ENCODE peak calls at places on chromosome 7, in ten cellular contexts. One of them, this sample, is unnamed.

GRCh38 chr7:99473315-99473596 is 566 bp downstream of the ZNF789 start:
- DNase-seq in BE2C: no peak
- DNase-seq in keratinocyte: no peak
- DNase-seq in adrenal gland: no peak
- DNase-seq in lower lobe of right lung: peak; percentile 24
- DNase-seq in ascending aorta: no peak
- DNase-seq in left lung: no peak
- DNase-seq in neural progenitor cell: peak; percentile 54
- DNase-seq in heart left ventricle: no peak
- DNase-seq in IMR-90: peak; percentile 82
- DNase-seq in this sample: no peak

GRCh38 chr7:29115130-29115529 is 31.2 kb downstream of the CPVL start:
- DNase-seq in ascending aorta: no peak
- DNase-seq in keratinocyte: no peak
- DNase-seq in lower lobe of right lung: no peak
- DNase-seq in left lung: no peak
- DNase-seq in heart left ventricle: no peak
- DNase-seq in IMR-90: no peak
- DNase-seq in neural progenitor cell: no peak
- DNase-seq in BE2C: no peak
- DNase-seq in adrenal gland: no peak
- DNase-seq in this sample: no peak

GRCh38 chr7:95865716-95866371 is 93.5 kb downstream of the DYNC1I1 start:
- DNase-seq in neural progenitor cell: peak; percentile 70
- DNase-seq in lower lobe of right lung: no peak
- DNase-seq in heart left ventricle: no peak
- DNase-seq in BE2C: no peak
- DNase-seq in keratinocyte: no peak
- DNase-seq in adrenal gland: no peak
- DNase-seq in ascending aorta: no peak
- DNase-seq in left lung: no peak
- DNase-seq in IMR-90: peak; percentile 8
- DNase-seq in this sample: no peak

GRCh38 chr7:131800008-131800407 is 243.6 kb upstream of the PODXL start:
- DNase-seq in left lung: no peak
- DNase-seq in neural progenitor cell: no peak
- DNase-seq in BE2C: no peak
- DNase-seq in IMR-90: no peak
- DNase-seq in keratinocyte: no peak
- DNase-seq in adrenal gland: no peak
- DNase-seq in ascending aorta: no peak
- DNase-seq in lower lobe of right lung: no peak
- DNase-seq in heart left ventricle: no peak
- DNase-seq in this sample: no peak

GRCh38 chr7:66925255-66925654 is 4.2 kb downstream of the TMEM248 start:
- DNase-seq in left lung: no peak
- DNase-seq in BE2C: no peak
- DNase-seq in ascending aorta: no peak
- DNase-seq in lower lobe of right lung: no peak
- DNase-seq in neural progenitor cell: no peak
- DNase-seq in IMR-90: no peak
- DNase-seq in heart left ventricle: no peak
- DNase-seq in adrenal gland: no peak
- DNase-seq in keratinocyte: no peak
- DNase-seq in this sample: no peak

GRCh38 chr7:13989138-13989943 is at the start of gene ETV1:
- DNase-seq in IMR-90: peak; percentile 60
- DNase-seq in keratinocyte: peak; percentile 13
- DNase-seq in neural progenitor cell: peak; percentile 96
- DNase-seq in adrenal gland: peak; percentile 85
- DNase-seq in left lung: peak; percentile 75
- DNase-seq in BE2C: peak; percentile 80
- DNase-seq in ascending aorta: peak; percentile 81
- DNase-seq in lower lobe of right lung: peak; percentile 65
- DNase-seq in heart left ventricle: peak; percentile 75
- DNase-seq in this sample: peak; percentile 59

GRCh38 chr7:117061751-117062150 is 108.5 kb downstream of the ST7 start:
- DNase-seq in BE2C: no peak
- DNase-seq in keratinocyte: no peak
- DNase-seq in left lung: no peak
- DNase-seq in ascending aorta: no peak
- DNase-seq in lower lobe of right lung: no peak
- DNase-seq in heart left ventricle: no peak
- DNase-seq in adrenal gland: no peak
- DNase-seq in IMR-90: peak; percentile 80
- DNase-seq in neural progenitor cell: no peak
- DNase-seq in this sample: no peak

GRCh38 chr7:51326646-51327286 is 10.2 kb upstream of the COBL start:
- DNase-seq in BE2C: no peak
- DNase-seq in keratinocyte: no peak
- DNase-seq in lower lobe of right lung: no peak
- DNase-seq in ascending aorta: no peak
- DNase-seq in IMR-90: no peak
- DNase-seq in heart left ventricle: no peak
- DNase-seq in adrenal gland: no peak
- DNase-seq in left lung: no peak
- DNase-seq in neural progenitor cell: peak; percentile 19
- DNase-seq in this sample: no peak

GRCh38 chr7:95686109-95686508 is 86.2 kb upstream of the DYNC1I1 start:
- DNase-seq in IMR-90: peak; percentile 39
- DNase-seq in left lung: peak; percentile 41
- DNase-seq in keratinocyte: no peak
- DNase-seq in neural progenitor cell: peak; percentile 59
- DNase-seq in adrenal gland: peak; percentile 81
- DNase-seq in heart left ventricle: peak; percentile 35
- DNase-seq in ascending aorta: peak; percentile 67
- DNase-seq in BE2C: peak; percentile 46
- DNase-seq in lower lobe of right lung: no peak
- DNase-seq in this sample: no peak

GRCh38 chr7:27225005-27225934 is 17.3 kb upstream of the EVX1 start:
- DNase-seq in heart left ventricle: no peak
- DNase-seq in neural progenitor cell: peak; percentile 77
- DNase-seq in lower lobe of right lung: no peak
- DNase-seq in left lung: no peak
- DNase-seq in keratinocyte: no peak
- DNase-seq in IMR-90: no peak
- DNase-seq in adrenal gland: peak; percentile 28
- DNase-seq in BE2C: no peak
- DNase-seq in ascending aorta: peak; percentile 48
- DNase-seq in this sample: no peak

GRCh38 chr7:102097601-102098161 is 189.0 kb upstream of the SH2B2 start:
- DNase-seq in IMR-90: peak; percentile 14
- DNase-seq in left lung: no peak
- DNase-seq in adrenal gland: peak; percentile 29
- DNase-seq in lower lobe of right lung: no peak
- DNase-seq in heart left ventricle: no peak
- DNase-seq in neural progenitor cell: peak; percentile 90
- DNase-seq in ascending aorta: no peak
- DNase-seq in keratinocyte: no peak
- DNase-seq in BE2C: no peak
- DNase-seq in this sample: no peak

GRCh38 chr7:140304071-140304799 is 94.1 kb downstream of the SLC37A3 start:
- DNase-seq in left lung: no peak
- DNase-seq in keratinocyte: no peak
- DNase-seq in BE2C: no peak
- DNase-seq in IMR-90: peak; percentile 16
- DNase-seq in lower lobe of right lung: no peak
- DNase-seq in heart left ventricle: no peak
- DNase-seq in ascending aorta: no peak
- DNase-seq in adrenal gland: no peak
- DNase-seq in neural progenitor cell: no peak
- DNase-seq in this sample: no peak

GRCh38 chr7:133911724-133912123 is 215.4 kb upstream of the LRGUK start:
- DNase-seq in heart left ventricle: no peak
- DNase-seq in ascending aorta: no peak
- DNase-seq in left lung: no peak
- DNase-seq in keratinocyte: no peak
- DNase-seq in BE2C: no peak
- DNase-seq in adrenal gland: no peak
- DNase-seq in IMR-90: no peak
- DNase-seq in lower lobe of right lung: no peak
- DNase-seq in neural progenitor cell: no peak
- DNase-seq in this sample: no peak

GRCh38 chr7:31883761-31884164 is 186.4 kb downstream of the PDE1C start:
- DNase-seq in heart left ventricle: no peak
- DNase-seq in ascending aorta: no peak
- DNase-seq in lower lobe of right lung: no peak
- DNase-seq in adrenal gland: peak; percentile 61
- DNase-seq in keratinocyte: no peak
- DNase-seq in left lung: no peak
- DNase-seq in BE2C: no peak
- DNase-seq in IMR-90: peak; percentile 64
- DNase-seq in neural progenitor cell: no peak
- DNase-seq in this sample: peak; percentile 5

GRCh38 chr7:35758421-35758820 is 42.4 kb upstream of the SEPTIN7 start:
- DNase-seq in adrenal gland: no peak
- DNase-seq in heart left ventricle: no peak
- DNase-seq in lower lobe of right lung: no peak
- DNase-seq in BE2C: peak; percentile 19
- DNase-seq in keratinocyte: no peak
- DNase-seq in IMR-90: no peak
- DNase-seq in neural progenitor cell: peak; percentile 79
- DNase-seq in ascending aorta: no peak
- DNase-seq in left lung: no peak
- DNase-seq in this sample: no peak

GRCh38 chr7:155804897-155805825 is 7.1 kb downstream of the SHH start:
- DNase-seq in heart left ventricle: peak; percentile 31
- DNase-seq in lower lobe of right lung: peak; percentile 74
- DNase-seq in adrenal gland: no peak
- DNase-seq in left lung: peak; percentile 67
- DNase-seq in IMR-90: peak; percentile 65
- DNase-seq in ascending aorta: no peak
- DNase-seq in keratinocyte: no peak
- DNase-seq in BE2C: peak; percentile 86
- DNase-seq in neural progenitor cell: peak; percentile 93
- DNase-seq in this sample: peak; percentile 71
- TF ChIP-seq CTCF in heart left ventricle: peak; percentile 52
- TF ChIP-seq CTCF in lower lobe of right lung: peak; percentile 59
- TF ChIP-seq CTCF in adrenal gland: no peak
- TF ChIP-seq CTCF in left lung: peak; percentile 45
- TF ChIP-seq CTCF in IMR-90: peak; percentile 60
- TF ChIP-seq CTCF in ascending aorta: no peak
- TF ChIP-seq CTCF in keratinocyte: peak; percentile 63
- TF ChIP-seq CTCF in BE2C: peak; percentile 65
- TF ChIP-seq CTCF in neural progenitor cell: peak; percentile 70
- TF ChIP-seq CTCF in this sample: peak; percentile 19

GRCh38 chr7:1588978-1589377 is 19.1 kb upstream of the PSMG3 start:
- DNase-seq in neural progenitor cell: no peak
- DNase-seq in adrenal gland: no peak
- DNase-seq in ascending aorta: no peak
- DNase-seq in IMR-90: no peak
- DNase-seq in lower lobe of right lung: no peak
- DNase-seq in keratinocyte: no peak
- DNase-seq in left lung: no peak
- DNase-seq in heart left ventricle: no peak
- DNase-seq in BE2C: no peak
- DNase-seq in this sample: no peak
- H3K4me1 ChIP-seq in neural progenitor cell: no peaks in the 10 kb centered on the region
- H3K4me1 ChIP-seq in adrenal gland: no peaks in the 10 kb centered on the region
- H3K4me1 ChIP-seq in ascending aorta: no peaks in the 10 kb centered on the region
- H3K4me1 ChIP-seq in IMR-90: no peaks in the 10 kb centered on the region
- H3K4me1 ChIP-seq in lower lobe of right lung: no peaks in the 10 kb centered on the region
- H3K4me1 ChIP-seq in keratinocyte: peaks cover 3% of the 10 kb centered on the region
- H3K4me1 ChIP-seq in left lung: no peaks in the 10 kb centered on the region
- H3K4me1 ChIP-seq in heart left ventricle: no peaks in the 10 kb centered on the region
- H3K4me1 ChIP-seq in BE2C: peaks cover 6% of the 10 kb centered on the region
- H3K4me1 ChIP-seq in this sample: no peaks in the 10 kb centered on the region

DNA sequence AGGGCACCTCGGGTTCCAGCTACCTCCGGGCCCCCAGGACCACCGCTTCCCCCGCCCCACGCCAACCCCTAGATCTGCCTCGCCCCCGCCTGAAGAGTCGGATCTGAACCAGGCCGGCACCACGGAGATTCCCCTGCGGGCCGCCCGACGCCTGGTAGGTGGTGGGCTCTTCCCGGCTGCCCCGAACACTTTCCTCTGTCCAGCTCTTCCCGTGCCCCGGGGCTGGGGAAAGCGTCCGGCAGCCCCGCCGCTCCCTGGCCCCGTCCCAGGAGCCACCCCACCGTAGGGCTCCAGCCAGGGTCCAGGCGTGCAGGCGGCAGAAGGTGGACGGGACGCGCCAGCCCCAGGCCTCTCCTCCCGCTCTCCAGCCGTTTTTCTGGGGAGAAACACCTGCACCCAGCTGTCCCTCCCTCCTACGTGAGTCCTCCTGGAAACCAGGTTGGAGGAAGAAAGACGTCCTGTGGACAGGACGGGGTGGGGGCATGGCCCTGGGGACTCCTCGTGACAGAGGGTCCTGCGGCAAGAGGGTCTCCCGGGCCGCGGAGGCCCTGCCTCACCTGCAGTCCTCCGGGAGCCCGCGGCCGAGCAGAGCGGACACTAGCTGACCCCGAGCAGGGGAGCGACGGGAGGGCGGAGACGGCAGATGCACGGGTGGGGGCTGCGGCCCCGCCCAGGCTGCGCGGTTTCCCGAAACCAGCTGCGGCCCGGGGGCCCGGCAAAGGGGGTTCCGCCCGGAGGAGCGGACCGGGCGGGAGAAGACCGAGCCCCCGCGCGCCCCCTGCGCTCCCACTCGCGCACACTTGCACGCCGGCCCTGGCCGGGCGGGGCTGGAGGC is at the start of gene TMEM176B:
- DNase-seq in keratinocyte: no peak
- DNase-seq in ascending aorta: no peak
- DNase-seq in adrenal gland: no peak
- DNase-seq in IMR-90: no peak
- DNase-seq in heart left ventricle: peak; percentile 74
- DNase-seq in BE2C: no peak
- DNase-seq in neural progenitor cell: peak; percentile 32
- DNase-seq in lower lobe of right lung: no peak
- DNase-seq in left lung: peak; percentile 60
- DNase-seq in this sample: peak; percentile 84
- H3K4me3 ChIP-seq in keratinocyte: no peak within 1 kb of the TSS
- H3K4me3 ChIP-seq in ascending aorta: peak within 1 kb of the TSS; percentile 63
- H3K4me3 ChIP-seq in adrenal gland: peak within 1 kb of the TSS; percentile 70
- H3K4me3 ChIP-seq in IMR-90: peak within 1 kb of the TSS; percentile 21
- H3K4me3 ChIP-seq in heart left ventricle: peak within 1 kb of the TSS; percentile 67
- H3K4me3 ChIP-seq in BE2C: no peak within 1 kb of the TSS
- H3K4me3 ChIP-seq in neural progenitor cell: peak within 1 kb of the TSS; percentile 44
- H3K4me3 ChIP-seq in lower lobe of right lung: peak within 1 kb of the TSS; percentile 63
- H3K4me3 ChIP-seq in left lung: peak within 1 kb of the TSS; percentile 48
- H3K4me3 ChIP-seq in this sample: peak within 1 kb of the TSS; percentile 57

DNA sequence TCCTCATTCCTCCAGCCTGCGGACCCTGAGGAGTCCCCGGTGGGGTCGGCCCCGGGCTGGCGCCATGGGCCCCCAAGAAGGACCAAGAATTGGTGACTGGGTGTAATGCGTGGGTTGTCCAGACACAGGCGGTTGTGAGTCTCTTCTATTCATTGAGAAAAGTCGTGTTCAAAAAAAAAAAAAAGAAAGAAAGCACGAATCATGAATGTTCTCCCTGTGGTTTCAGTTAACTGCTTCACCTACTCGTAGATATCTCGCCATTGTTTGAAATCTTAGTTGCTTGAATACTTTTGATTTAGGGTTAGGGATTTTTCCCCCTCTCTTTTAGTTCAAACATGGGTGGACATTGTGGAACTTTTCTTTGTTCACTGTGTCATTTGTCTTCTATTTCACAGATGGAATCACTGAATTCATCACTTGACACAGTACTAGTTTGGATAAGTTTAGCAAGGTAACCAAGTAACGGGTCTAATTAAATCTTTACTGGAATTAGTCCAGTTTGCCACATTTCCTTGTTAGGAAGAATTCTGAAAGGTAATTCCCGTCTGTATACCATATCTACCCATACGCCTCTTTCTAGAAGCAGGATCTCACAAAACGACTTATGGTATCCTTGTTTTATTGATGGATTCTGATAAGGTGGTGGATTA is 775 bp downstream of the STARD3NL start:
- DNase-seq in IMR-90: peak; percentile 54
- DNase-seq in heart left ventricle: no peak
- DNase-seq in BE2C: no peak
- DNase-seq in adrenal gland: no peak
- DNase-seq in neural progenitor cell: no peak
- DNase-seq in left lung: no peak
- DNase-seq in lower lobe of right lung: no peak
- DNase-seq in ascending aorta: no peak
- DNase-seq in keratinocyte: no peak
- DNase-seq in this sample: no peak
- TF ChIP-seq CTCF in IMR-90: no peak
- TF ChIP-seq CTCF in heart left ventricle: no peak
- TF ChIP-seq CTCF in BE2C: no peak
- TF ChIP-seq CTCF in adrenal gland: no peak
- TF ChIP-seq CTCF in neural progenitor cell: no peak
- TF ChIP-seq CTCF in left lung: no peak
- TF ChIP-seq CTCF in lower lobe of right lung: peak; percentile 18
- TF ChIP-seq CTCF in ascending aorta: no peak
- TF ChIP-seq CTCF in keratinocyte: peak; percentile 13
- TF ChIP-seq CTCF in this sample: no peak

This sample was measured in mucosa of descending colon.